ENCODE peak calls at places on chromosomes 1 and 21, in ten cellular contexts. One of them, this sample, is unnamed.

GRCh38 chr1:193479187-193479586 is 292.8 kb upstream of the B3GALT2 start:
- DNase-seq in NCI-H345: no peak
- DNase-seq in CD8-positive, alpha-beta T cell: peak; percentile 85
- DNase-seq in stimulated activated CD8-positive, alpha-beta memory T cell treated with anti-CD3 and anti-CD28 coated beads, Interleukin-7, amount 100 ng/mL, for 24 hours: peak; percentile 6
- DNase-seq in pons: no peak
- DNase-seq in effector memory CD4-positive, alpha-beta T cell: peak; percentile 74
- DNase-seq in endothelial cell of umbilical vein: no peak
- DNase-seq in NCI-H2081: no peak
- DNase-seq in activated T-cell treated with anti-CD3 and anti-CD28 coated beads for 1 hour: peak; percentile 32
- DNase-seq in activated CD8-positive, alpha-beta memory T cell treated with anti-CD3 and anti-CD28 coated beads, Interleukin-2, amount 50 U/mL, for 48 hours: no peak
- DNase-seq in this sample: no peak

GRCh38 chr21:39181205-39181818 is 1.9 kb downstream of the PSMG1 start:
- DNase-seq in NCI-H345: no peak
- DNase-seq in CD8-positive, alpha-beta T cell: no peak
- DNase-seq in stimulated activated CD8-positive, alpha-beta memory T cell treated with anti-CD3 and anti-CD28 coated beads, Interleukin-7, amount 100 ng/mL, for 24 hours: no peak
- DNase-seq in pons: no peak
- DNase-seq in effector memory CD4-positive, alpha-beta T cell: no peak
- DNase-seq in endothelial cell of umbilical vein: no peak
- DNase-seq in NCI-H2081: no peak
- DNase-seq in activated T-cell treated with anti-CD3 and anti-CD28 coated beads for 1 hour: no peak
- DNase-seq in activated CD8-positive, alpha-beta memory T cell treated with anti-CD3 and anti-CD28 coated beads, Interleukin-2, amount 50 U/mL, for 48 hours: no peak
- DNase-seq in this sample: no peak

GRCh38 chr1:13520985-13521384 is 7.2 kb upstream of the LRRC38 start:
- DNase-seq in NCI-H345: no peak
- DNase-seq in CD8-positive, alpha-beta T cell: no peak
- DNase-seq in stimulated activated CD8-positive, alpha-beta memory T cell treated with anti-CD3 and anti-CD28 coated beads, Interleukin-7, amount 100 ng/mL, for 24 hours: no peak
- DNase-seq in pons: no peak
- DNase-seq in effector memory CD4-positive, alpha-beta T cell: no peak
- DNase-seq in endothelial cell of umbilical vein: no peak
- DNase-seq in NCI-H2081: no peak
- DNase-seq in activated T-cell treated with anti-CD3 and anti-CD28 coated beads for 1 hour: no peak
- DNase-seq in activated CD8-positive, alpha-beta memory T cell treated with anti-CD3 and anti-CD28 coated beads, Interleukin-2, amount 50 U/mL, for 48 hours: no peak
- DNase-seq in this sample: no peak

GRCh38 chr1:100347009-100347966 is 5.0 kb upstream of the CDC14A start:
- DNase-seq in NCI-H345: no peak
- DNase-seq in CD8-positive, alpha-beta T cell: no peak
- DNase-seq in stimulated activated CD8-positive, alpha-beta memory T cell treated with anti-CD3 and anti-CD28 coated beads, Interleukin-7, amount 100 ng/mL, for 24 hours: no peak
- DNase-seq in pons: no peak
- DNase-seq in effector memory CD4-positive, alpha-beta T cell: no peak
- DNase-seq in endothelial cell of umbilical vein: peak; percentile 6
- DNase-seq in NCI-H2081: no peak
- DNase-seq in activated T-cell treated with anti-CD3 and anti-CD28 coated beads for 1 hour: no peak
- DNase-seq in activated CD8-positive, alpha-beta memory T cell treated with anti-CD3 and anti-CD28 coated beads, Interleukin-2, amount 50 U/mL, for 48 hours: no peak
- DNase-seq in this sample: no peak

GRCh38 chr1:99069146-99069545 is 64.5 kb upstream of the PLPPR5 start:
- DNase-seq in NCI-H345: no peak
- DNase-seq in CD8-positive, alpha-beta T cell: no peak
- DNase-seq in stimulated activated CD8-positive, alpha-beta memory T cell treated with anti-CD3 and anti-CD28 coated beads, Interleukin-7, amount 100 ng/mL, for 24 hours: no peak
- DNase-seq in pons: no peak
- DNase-seq in effector memory CD4-positive, alpha-beta T cell: no peak
- DNase-seq in endothelial cell of umbilical vein: no peak
- DNase-seq in NCI-H2081: no peak
- DNase-seq in activated T-cell treated with anti-CD3 and anti-CD28 coated beads for 1 hour: no peak
- DNase-seq in activated CD8-positive, alpha-beta memory T cell treated with anti-CD3 and anti-CD28 coated beads, Interleukin-2, amount 50 U/mL, for 48 hours: no peak
- DNase-seq in this sample: no peak

GRCh38 chr1:13913396-13913795 is 213.4 kb downstream of the PRDM2 start:
- DNase-seq in NCI-H345: no peak
- DNase-seq in CD8-positive, alpha-beta T cell: no peak
- DNase-seq in stimulated activated CD8-positive, alpha-beta memory T cell treated with anti-CD3 and anti-CD28 coated beads, Interleukin-7, amount 100 ng/mL, for 24 hours: no peak
- DNase-seq in pons: no peak
- DNase-seq in effector memory CD4-positive, alpha-beta T cell: no peak
- DNase-seq in endothelial cell of umbilical vein: no peak
- DNase-seq in NCI-H2081: no peak
- DNase-seq in activated T-cell treated with anti-CD3 and anti-CD28 coated beads for 1 hour: no peak
- DNase-seq in activated CD8-positive, alpha-beta memory T cell treated with anti-CD3 and anti-CD28 coated beads, Interleukin-2, amount 50 U/mL, for 48 hours: no peak
- DNase-seq in this sample: no peak

GRCh38 chr21:37994211-37994610 is 78.0 kb upstream of the KCNJ6 start:
- DNase-seq in NCI-H345: no peak
- DNase-seq in CD8-positive, alpha-beta T cell: no peak
- DNase-seq in stimulated activated CD8-positive, alpha-beta memory T cell treated with anti-CD3 and anti-CD28 coated beads, Interleukin-7, amount 100 ng/mL, for 24 hours: no peak
- DNase-seq in pons: no peak
- DNase-seq in effector memory CD4-positive, alpha-beta T cell: no peak
- DNase-seq in endothelial cell of umbilical vein: no peak
- DNase-seq in NCI-H2081: no peak
- DNase-seq in activated T-cell treated with anti-CD3 and anti-CD28 coated beads for 1 hour: no peak
- DNase-seq in activated CD8-positive, alpha-beta memory T cell treated with anti-CD3 and anti-CD28 coated beads, Interleukin-2, amount 50 U/mL, for 48 hours: no peak
- DNase-seq in this sample: no peak

GRCh38 chr1:224377676-224378006 is 21.0 kb downstream of the CNIH4 start:
- DNase-seq in NCI-H345: no peak
- DNase-seq in CD8-positive, alpha-beta T cell: no peak
- DNase-seq in stimulated activated CD8-positive, alpha-beta memory T cell treated with anti-CD3 and anti-CD28 coated beads, Interleukin-7, amount 100 ng/mL, for 24 hours: no peak
- DNase-seq in pons: no peak
- DNase-seq in effector memory CD4-positive, alpha-beta T cell: no peak
- DNase-seq in endothelial cell of umbilical vein: no peak
- DNase-seq in NCI-H2081: no peak
- DNase-seq in activated T-cell treated with anti-CD3 and anti-CD28 coated beads for 1 hour: no peak
- DNase-seq in activated CD8-positive, alpha-beta memory T cell treated with anti-CD3 and anti-CD28 coated beads, Interleukin-2, amount 50 U/mL, for 48 hours: peak; percentile 60
- DNase-seq in this sample: no peak

GRCh38 chr1:236315518-236315917 is 33.8 kb upstream of the ERO1B start:
- DNase-seq in NCI-H345: no peak
- DNase-seq in CD8-positive, alpha-beta T cell: no peak
- DNase-seq in stimulated activated CD8-positive, alpha-beta memory T cell treated with anti-CD3 and anti-CD28 coated beads, Interleukin-7, amount 100 ng/mL, for 24 hours: no peak
- DNase-seq in pons: no peak
- DNase-seq in effector memory CD4-positive, alpha-beta T cell: no peak
- DNase-seq in endothelial cell of umbilical vein: no peak
- DNase-seq in NCI-H2081: no peak
- DNase-seq in activated T-cell treated with anti-CD3 and anti-CD28 coated beads for 1 hour: no peak
- DNase-seq in activated CD8-positive, alpha-beta memory T cell treated with anti-CD3 and anti-CD28 coated beads, Interleukin-2, amount 50 U/mL, for 48 hours: no peak
- DNase-seq in this sample: no peak

GRCh38 chr1:47547753-47548152 is 109.9 kb downstream of the FOXD2 start:
- DNase-seq in NCI-H345: no peak
- DNase-seq in CD8-positive, alpha-beta T cell: no peak
- DNase-seq in stimulated activated CD8-positive, alpha-beta memory T cell treated with anti-CD3 and anti-CD28 coated beads, Interleukin-7, amount 100 ng/mL, for 24 hours: no peak
- DNase-seq in pons: no peak
- DNase-seq in effector memory CD4-positive, alpha-beta T cell: no peak
- DNase-seq in endothelial cell of umbilical vein: no peak
- DNase-seq in NCI-H2081: no peak
- DNase-seq in activated T-cell treated with anti-CD3 and anti-CD28 coated beads for 1 hour: no peak
- DNase-seq in activated CD8-positive, alpha-beta memory T cell treated with anti-CD3 and anti-CD28 coated beads, Interleukin-2, amount 50 U/mL, for 48 hours: no peak
- DNase-seq in this sample: no peak

GRCh38 chr1:6127587-6128163 is 52.4 kb downstream of the CHD5 start:
- DNase-seq in NCI-H345: no peak
- DNase-seq in CD8-positive, alpha-beta T cell: peak; percentile 69
- DNase-seq in stimulated activated CD8-positive, alpha-beta memory T cell treated with anti-CD3 and anti-CD28 coated beads, Interleukin-7, amount 100 ng/mL, for 24 hours: peak; percentile 53
- DNase-seq in pons: peak; percentile 13
- DNase-seq in effector memory CD4-positive, alpha-beta T cell: peak; percentile 61
- DNase-seq in endothelial cell of umbilical vein: peak; percentile 56
- DNase-seq in NCI-H2081: peak; percentile 39
- DNase-seq in activated T-cell treated with anti-CD3 and anti-CD28 coated beads for 1 hour: peak; percentile 59
- DNase-seq in activated CD8-positive, alpha-beta memory T cell treated with anti-CD3 and anti-CD28 coated beads, Interleukin-2, amount 50 U/mL, for 48 hours: peak; percentile 86
- DNase-seq in this sample: peak; percentile 42

GRCh38 chr1:64000021-64000420 is 203.4 kb upstream of the UBE2U start:
- DNase-seq in NCI-H345: no peak
- DNase-seq in CD8-positive, alpha-beta T cell: no peak
- DNase-seq in stimulated activated CD8-positive, alpha-beta memory T cell treated with anti-CD3 and anti-CD28 coated beads, Interleukin-7, amount 100 ng/mL, for 24 hours: no peak
- DNase-seq in pons: no peak
- DNase-seq in effector memory CD4-positive, alpha-beta T cell: no peak
- DNase-seq in endothelial cell of umbilical vein: no peak
- DNase-seq in NCI-H2081: no peak
- DNase-seq in activated T-cell treated with anti-CD3 and anti-CD28 coated beads for 1 hour: no peak
- DNase-seq in activated CD8-positive, alpha-beta memory T cell treated with anti-CD3 and anti-CD28 coated beads, Interleukin-2, amount 50 U/mL, for 48 hours: no peak
- DNase-seq in this sample: no peak

This sample was measured in NCI-H1436.